ENCODE peak calls at places on chromosomes 13 and 19, in ten cellular contexts. N is fibroblast of lung, S is OCI-LY7, J is GM23338, O is K562, W is PC-3, H is GM12878, A is neural progenitor cell, Q is SK-N-SH, L is IMR-90. D is an unnamed sample.

GRCh38 chr13:21402586-21403307 is 56.4 kb downstream of the ZDHHC20 start:
- DNase-seq in L (peak; percentile 71), Q (no peak), J (no peak), A (no peak), O (no peak), S (no peak), W (peak; percentile 50), N (peak; percentile 38), H (no peak), D (peak; percentile 39)

GRCh38 chr13:61600360-61601033 is 184.8 kb upstream of the PCDH20 start:
- DNase-seq in N (no peak), Q (no peak), J (no peak), L (no peak), O (no peak), S (no peak), H (no peak), A (no peak), W (no peak), D (no peak)

GRCh38 chr13:31859546-31859945 is 120.2 kb downstream of the RXFP2 start:
- DNase-seq in W (no peak), Q (no peak), O (no peak), J (no peak), L (no peak), H (no peak), S (no peak), N (no peak), A (no peak), D (peak; percentile 61)

GRCh38 chr19:54133312-54133956 is 4.1 kb upstream of the CNOT3 start:
- DNase-seq in H (no peak), O (no peak), J (peak; percentile 56), S (no peak), A (peak; percentile 81), L (no peak), Q (no peak), N (no peak), W (peak; percentile 52), D (no peak)

GRCh38 chr13:90884066-90884465 is 463.4 kb upstream of the MIR17HG start:
- DNase-seq in O (no peak), J (no peak), A (no peak), W (no peak), S (no peak), H (no peak), Q (no peak), L (no peak), N (no peak), D (no peak)

GRCh38 chr13:26941345-26942174 is 181.0 kb upstream of the GPR12 start:
- DNase-seq in Q (no peak), L (peak; percentile 91), A (no peak), O (no peak), W (peak; percentile 69), S (no peak), H (no peak), J (no peak), N (peak; percentile 54), D (peak; percentile 88)

GRCh38 chr13:69291292-69291906 is 816.2 kb upstream of the ATXN8OS start:
- DNase-seq in S (peak; percentile 5), A (peak; percentile 10), L (no peak), N (no peak), O (no peak), W (no peak), Q (no peak), J (peak; percentile 19), H (no peak), D (no peak)

GRCh38 chr19:37699057-37699456 is 20.5 kb downstream of the ZNF607 start:
- DNase-seq in O (no peak), Q (no peak), H (no peak), J (peak; percentile 80), W (no peak), S (no peak), N (no peak), A (no peak), L (peak; percentile 8), D (no peak)

GRCh38 chr19:11479090-11479469 is 1.8 kb downstream of the ELAVL3 start:
- DNase-seq in H (no peak), A (no peak), S (no peak), Q (no peak), L (no peak), J (no peak), O (no peak), W (no peak), N (no peak), D (peak; percentile 91)

GRCh38 chr19:53538378-53539109 is 599 bp downstream of the ZNF331 start:
- DNase-seq in O (no peak), S (peak; percentile 5), J (peak; percentile 11), A (peak; percentile 11), N (no peak), W (peak; percentile 8), L (no peak), Q (no peak), H (no peak), D (no peak)

GRCh38 chr13:26722321-26722720 is 38.3 kb downstream of the GPR12 start:
- DNase-seq in Q (no peak), H (no peak), J (no peak), O (no peak), W (no peak), L (no peak), A (no peak), N (no peak), S (no peak), D (no peak)

GRCh38 chr19:441213-441823 is 19.5 kb downstream of the SHC2 start:
- DNase-seq in H (no peak), A (no peak), W (no peak), O (no peak), L (no peak), J (no peak), N (no peak), S (no peak), Q (no peak), D (no peak)

GRCh38 chr13:77637583-77637982 is 59.9 kb upstream of the SLAIN1 start:
- DNase-seq in H (no peak), Q (no peak), A (peak; percentile 35), S (no peak), W (no peak), N (no peak), J (no peak), L (no peak), O (no peak), D (no peak)
- H3K4me3 ChIP-seq in H (no peak overlapping the region), Q (no peak overlapping the region), A (no peak overlapping the region), S (no peak overlapping the region), W (no peak overlapping the region), N (no peak overlapping the region), J (no peak overlapping the region), L (no peak overlapping the region), O (no peak overlapping the region), D (no peak overlapping the region)

GRCh38 chr19:8449830-8450229 is 5.1 kb downstream of the HNRNPM start:
- DNase-seq in O (no peak), J (peak; percentile 59), W (peak; percentile 62), N (no peak), S (no peak), A (peak; percentile 13), H (no peak), Q (no peak), L (no peak), D (no peak)

GRCh38 chr19:8451885-8452284 is 7.1 kb downstream of the HNRNPM start:
- DNase-seq in S (no peak), A (peak; percentile 40), N (peak; percentile 48), L (peak; percentile 79), H (no peak), Q (no peak), J (no peak), O (no peak), W (peak; percentile 96), D (peak; percentile 85)

GRCh38 chr19:8453616-8454015 is 8.8 kb downstream of the HNRNPM start:
- DNase-seq in S (no peak), L (no peak), A (no peak), Q (no peak), N (no peak), W (no peak), H (no peak), O (no peak), J (no peak), D (no peak)

GRCh38 chr19:8452446-8453123 is 7.8 kb downstream of the HNRNPM start:
- DNase-seq in O (no peak), A (no peak), S (no peak), N (no peak), J (no peak), L (no peak), W (no peak), Q (no peak), H (no peak), D (no peak)

DNA sequence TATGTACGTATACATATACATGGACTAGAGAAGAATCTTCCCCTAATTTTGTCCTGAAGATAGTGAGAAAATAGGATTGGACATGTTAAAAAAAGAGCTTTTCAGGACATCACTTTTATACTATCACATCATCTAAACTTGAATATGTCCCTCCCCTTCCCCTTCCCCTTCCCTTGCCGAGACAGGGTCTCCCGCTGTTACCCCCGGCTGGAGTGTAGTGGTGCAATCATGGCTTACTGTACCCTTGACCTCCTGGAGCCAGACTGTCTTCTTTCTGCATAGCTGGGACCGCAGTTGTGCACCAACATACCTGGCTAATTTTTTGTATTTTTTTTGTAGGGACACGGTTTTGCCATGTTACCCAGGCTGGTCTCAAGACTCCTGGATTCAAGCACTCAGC is 6.6 kb downstream of the HNRNPM start:
- DNase-seq in W (no peak), J (no peak), H (no peak), L (no peak), A (no peak), O (no peak), Q (no peak), S (no peak), N (no peak), D (no peak)
- H3K36me3 ChIP-seq in W (peaks cover 50% of the 10 kb centered on the region), J (peaks cover 9% of the 10 kb centered on the region), H (peaks cover 20% of the 10 kb centered on the region), L (peaks cover 15% of the 10 kb centered on the region), A (peaks cover 8% of the 10 kb centered on the region), O (peaks cover 85% of the 10 kb centered on the region), Q (peaks cover 40% of the 10 kb centered on the region), S (peaks cover 86% of the 10 kb centered on the region), N (peaks cover 2% of the 10 kb centered on the region), D (peaks cover 34% of the 10 kb centered on the region)

GRCh38 chr19:38726284-38726673 is 18.0 kb downstream of the CAPN12 start:
- DNase-seq in H (no peak), S (no peak), J (no peak), Q (no peak), W (no peak), O (no peak), A (no peak), L (no peak), N (no peak), D (peak; percentile 71)
- H4K20me1 ChIP-seq in H (no peaks in the 10 kb centered on the region), S (no peaks in the 10 kb centered on the region), J (peaks cover 9% of the 10 kb centered on the region), Q (peaks cover 6% of the 10 kb centered on the region), W (no peaks in the 10 kb centered on the region), O (no peaks in the 10 kb centered on the region), A (peaks cover 6% of the 10 kb centered on the region), L (peaks cover 17% of the 10 kb centered on the region), N (no peaks in the 10 kb centered on the region), D (peaks cover 18% of the 10 kb centered on the region)

DNA sequence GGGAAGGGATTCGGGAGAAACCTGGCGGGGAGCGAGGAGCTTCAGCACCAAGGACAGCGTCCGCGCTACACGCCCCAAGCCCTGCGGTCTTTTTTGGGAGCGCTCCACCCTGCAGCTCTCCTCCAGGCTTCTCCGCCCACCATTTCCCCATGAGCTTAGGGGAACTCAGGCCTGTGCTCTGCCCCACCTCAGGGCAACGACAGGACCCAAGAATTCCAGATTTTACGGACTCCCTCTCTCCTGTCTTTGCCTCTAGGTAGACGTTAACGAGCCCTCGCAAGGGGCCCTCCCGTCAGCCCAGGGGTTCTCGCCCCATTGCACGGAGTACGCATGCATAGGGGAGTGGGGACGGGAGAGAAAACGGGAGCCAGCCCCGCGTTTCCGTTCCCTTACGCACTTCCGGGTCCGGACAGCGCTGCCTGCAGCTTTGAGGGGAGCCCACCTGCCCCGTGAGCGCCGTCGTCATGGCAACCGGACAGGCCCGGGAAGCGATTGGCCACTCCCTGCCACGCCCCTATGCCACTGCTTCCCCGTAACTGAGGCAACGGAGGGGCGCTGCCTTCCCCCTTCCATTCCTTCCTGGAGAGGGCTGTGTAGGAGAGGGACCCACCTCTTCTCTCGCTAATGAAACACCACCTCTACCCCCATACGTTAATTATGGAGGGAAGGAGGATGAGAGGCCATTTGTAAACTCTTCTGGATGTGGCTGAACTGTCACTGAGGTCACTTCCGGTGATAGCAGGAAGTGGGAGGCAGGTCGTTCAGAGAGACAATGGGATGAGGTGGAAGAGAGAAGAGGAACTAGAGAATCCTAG is 20.8 kb downstream of the NOVA2 start:
- DNase-seq in Q (peak; percentile 55), W (peak; percentile 42), L (peak; percentile 42), A (peak; percentile 96), H (no peak), J (peak; percentile 98), S (no peak), N (peak; percentile 51), O (peak; percentile 89), D (peak; percentile 93)
- H3K4me3 ChIP-seq in Q (no peak overlapping the region), W (no peak overlapping the region), L (no peak overlapping the region), A (peak overlapping the region; percentile 61), H (peak overlapping the region; percentile 25), J (peak overlapping the region; percentile 85), S (no peak overlapping the region), N (peak overlapping the region; percentile 8), O (peak overlapping the region; percentile 34), D (no peak overlapping the region)

D was measured in osteoblast.